ENCODE peak calls at places on chromosomes 6 and 20, in eight cellular contexts. D is PC-9, E is heart right ventricle, Z is kidney, R is Panc1, K is tibial nerve, H is HepG2, I is uterus. W is an unnamed sample. For H3K9me3, the result is how much of the 10 kb centered on the place peaks cover.

GRCh38 chr20:38931984-38932383 is 5.8 kb downstream of the FAM83D start:
- DNase-seq in D (no peak), E (no peak), Z (no peak), R (no peak), K (no peak), H (no peak), I (no peak), W (no peak)

GRCh38 chr20:17556842-17557674 is 12.8 kb upstream of the DSTN start:
- DNase-seq in D (peak), E (peak), Z (peak), R (no peak), K (peak), H (no peak), I (peak), W (peak)

GRCh38 chr6:129730477-129731165 is 20.6 kb upstream of the ARHGAP18 start:
- DNase-seq in D (no peak), E (no peak), Z (no peak), R (no peak), K (no peak), H (peak), I (no peak), W (peak)

GRCh38 chr6:98572579-98572978 is 261.8 kb upstream of the POU3F2 start:
- DNase-seq in D (no peak), E (no peak), Z (no peak), R (no peak), K (no peak), H (no peak), I (no peak), W (no peak)

GRCh38 chr6:165883851-165884640 is 221.0 kb upstream of the PDE10A start:
- DNase-seq in D (no peak), E (no peak), Z (peak), R (no peak), K (no peak), H (no peak), I (no peak), W (no peak)

GRCh38 chr20:3251806-3252205 is 12.8 kb upstream of the SLC4A11 start:
- DNase-seq in D (no peak), E (no peak), Z (peak), R (no peak), K (no peak), H (no peak), I (no peak), W (no peak)

GRCh38 chr6:6654599-6655575 is 66.4 kb downstream of the LY86 start:
- DNase-seq in D (no peak), E (peak), Z (no peak), R (no peak), K (no peak), H (no peak), I (no peak), W (no peak)

GRCh38 chr6:41375598-41376151 is 40.3 kb downstream of the NCR2 start:
- DNase-seq in D (no peak), E (no peak), Z (no peak), R (no peak), K (no peak), H (no peak), I (no peak), W (no peak)

GRCh38 chr6:122622404-122622938 is 12.3 kb downstream of the PKIB start:
- DNase-seq in D (no peak), E (no peak), Z (no peak), R (no peak), K (no peak), H (no peak), I (no peak), W (no peak)

GRCh38 chr6:23027281-23027680 is 457.9 kb downstream of the HDGFL1 start:
- DNase-seq in D (no peak), E (no peak), Z (no peak), R (no peak), K (no peak), H (no peak), I (no peak), W (no peak)

GRCh38 chr20:51494241-51495110 is 48.0 kb downstream of the NFATC2 start:
- DNase-seq in D (no peak), E (no peak), Z (no peak), R (no peak), K (no peak), H (no peak), I (no peak), W (no peak)

GRCh38 chr6:70686548-70687133 is 19.0 kb downstream of the SMAP1 start:
- DNase-seq in D (no peak), E (peak), Z (no peak), R (no peak), K (no peak), H (peak), I (no peak), W (peak)

GRCh38 chr6:127186889-127187288 is 68.4 kb downstream of the RSPO3 start:
- DNase-seq in D (peak), E (peak), Z (peak), R (peak), K (peak), H (peak), I (no peak), W (no peak)

GRCh38 chr6:155915651-155916050 is 460.0 kb upstream of the NOX3 start:
- DNase-seq in D (no peak), E (no peak), Z (no peak), R (no peak), K (no peak), H (no peak), I (no peak), W (no peak)

DNA sequence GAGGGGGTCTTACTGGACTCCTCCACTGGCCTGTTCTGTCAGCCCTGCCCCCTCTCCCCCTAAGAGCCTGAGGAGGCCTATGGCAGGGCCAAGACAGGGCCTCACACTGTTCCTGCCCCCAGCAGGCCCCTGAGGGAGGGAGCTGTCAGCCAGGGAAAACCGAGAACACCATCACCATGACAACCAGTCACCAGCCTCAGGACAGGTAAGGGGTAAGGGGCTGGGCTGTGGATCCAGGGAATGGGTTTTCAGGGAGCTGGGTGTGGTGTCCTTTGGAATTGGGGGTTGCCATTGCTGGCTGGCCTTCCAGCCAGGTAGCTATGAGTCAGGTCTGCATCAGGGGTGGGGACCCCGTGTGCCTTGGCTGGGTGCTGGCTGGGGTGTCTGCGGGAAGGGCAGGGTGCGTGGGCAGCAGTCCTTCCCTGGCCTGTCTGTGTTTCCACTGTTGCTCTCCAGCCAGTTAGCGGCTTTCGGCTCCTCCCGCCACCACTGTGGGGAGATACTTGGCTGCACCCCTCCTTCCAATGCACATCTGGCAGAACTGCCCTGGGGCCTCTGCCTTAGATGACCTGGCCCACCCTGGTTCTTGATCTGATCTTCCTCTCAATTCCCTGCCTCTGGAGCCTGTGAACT is 3.9 kb downstream of the SLC29A1 start:
- DNase-seq in D (no peak), E (no peak), Z (no peak), R (no peak), K (no peak), H (no peak), I (no peak), W (no peak)
- H3K4me3 ChIP-seq in D (no peak), E (peak), Z (no peak), R (no peak), K (no peak), H (no peak), I (no peak), W (no peak)

GRCh38 chr6:4078830-4079471 is at the start of gene FAM217A:
- DNase-seq in D (no peak), E (no peak), Z (no peak), R (no peak), K (no peak), H (no peak), I (no peak), W (no peak)
- H3K9me3 ChIP-seq in D (under half), E (under half), Z (under half), R (under half), K (under half), H (under half), I (under half), W (under half)

DNA sequence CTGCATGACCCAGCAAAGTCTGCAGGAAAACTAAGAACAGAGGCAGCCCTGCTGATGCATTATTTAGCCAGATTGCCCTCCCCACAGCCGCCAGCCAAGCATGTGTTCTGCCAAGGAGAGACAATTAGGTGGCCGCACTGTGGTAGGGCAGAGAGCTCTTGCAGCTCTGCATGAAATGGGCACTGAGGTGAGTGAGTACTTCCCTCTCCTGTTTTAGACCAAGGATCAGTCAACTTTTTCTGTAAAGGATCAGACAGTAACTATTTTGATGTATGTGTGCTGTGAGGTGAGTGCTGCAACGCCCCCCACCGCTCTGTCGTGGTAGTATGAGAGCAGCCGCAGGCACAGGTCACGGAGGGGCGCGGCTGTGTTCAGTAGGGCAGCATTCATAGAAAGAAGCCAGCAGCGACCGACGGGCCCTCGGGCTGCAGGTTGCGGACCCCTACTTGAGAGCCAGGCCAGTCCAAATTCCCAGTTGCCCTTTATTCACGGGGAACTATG is 23.8 kb upstream of the FAM50B start:
- DNase-seq in D (peak), E (peak), Z (no peak), R (no peak), K (no peak), H (peak), I (peak), W (peak)
- TF ChIP-seq CTCF in D (peak), E (peak), Z (peak), R (peak), K (peak), H (peak), I (peak), W (peak)

GRCh38 chr6:25138024-25138696 is 141.0 kb upstream of the CARMIL1 start:
- DNase-seq in D (peak), E (peak), Z (peak), R (peak), K (no peak), H (no peak), I (peak), W (peak)

GRCh38 chr6:25136879-25137278 is 142.3 kb upstream of the CARMIL1 start:
- DNase-seq in D (no peak), E (peak), Z (no peak), R (no peak), K (no peak), H (no peak), I (no peak), W (no peak)

GRCh38 chr6:25137497-25137896 is 141.7 kb upstream of the CARMIL1 start:
- DNase-seq in D (no peak), E (no peak), Z (no peak), R (no peak), K (no peak), H (no peak), I (no peak), W (no peak)

GRCh38 chr6:25142506-25142905 is 136.7 kb upstream of the CARMIL1 start:
- DNase-seq in D (no peak), E (no peak), Z (no peak), R (no peak), K (no peak), H (no peak), I (no peak), W (no peak)

DNA sequence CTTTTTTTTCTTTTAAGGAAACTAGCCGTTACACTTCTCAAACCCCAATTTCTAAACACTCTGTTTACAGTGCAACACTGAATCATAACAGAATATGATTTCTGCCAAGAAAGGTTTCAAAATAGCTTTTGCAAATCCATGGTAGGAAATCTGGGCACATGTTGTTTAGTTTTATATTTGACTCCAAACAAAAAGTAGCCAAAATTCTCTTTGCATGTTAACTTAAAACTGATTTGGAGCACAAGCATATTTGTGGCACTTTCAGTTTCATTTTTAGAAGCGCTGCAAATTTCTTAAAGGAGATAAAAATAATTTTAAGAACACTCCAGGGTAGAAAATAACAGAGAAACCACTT is 140.5 kb upstream of the CARMIL1 start:
- DNase-seq in D (no peak), E (no peak), Z (no peak), R (no peak), K (no peak), H (no peak), I (no peak), W (no peak)
- H3K4me3 ChIP-seq in D (peak), E (no peak), Z (peak), R (peak), K (peak), H (peak), I (peak), W (peak)

GRCh38 chr6:159995405-159995804 is 26.5 kb downstream of the IGF2R start:
- DNase-seq in D (no peak), E (no peak), Z (no peak), R (no peak), K (no peak), H (no peak), I (no peak), W (no peak)

GRCh38 chr6:159989471-159989870 is 20.6 kb downstream of the IGF2R start:
- DNase-seq in D (no peak), E (no peak), Z (no peak), R (no peak), K (no peak), H (no peak), I (no peak), W (no peak)

GRCh38 chr6:159989882-159990480 is 21.1 kb downstream of the IGF2R start:
- DNase-seq in D (no peak), E (no peak), Z (no peak), R (no peak), K (no peak), H (no peak), I (no peak), W (no peak)

GRCh38 chr6:159988983-159989454 is 20.1 kb downstream of the IGF2R start:
- DNase-seq in D (no peak), E (no peak), Z (no peak), R (no peak), K (no peak), H (no peak), I (no peak), W (no peak)

DNA sequence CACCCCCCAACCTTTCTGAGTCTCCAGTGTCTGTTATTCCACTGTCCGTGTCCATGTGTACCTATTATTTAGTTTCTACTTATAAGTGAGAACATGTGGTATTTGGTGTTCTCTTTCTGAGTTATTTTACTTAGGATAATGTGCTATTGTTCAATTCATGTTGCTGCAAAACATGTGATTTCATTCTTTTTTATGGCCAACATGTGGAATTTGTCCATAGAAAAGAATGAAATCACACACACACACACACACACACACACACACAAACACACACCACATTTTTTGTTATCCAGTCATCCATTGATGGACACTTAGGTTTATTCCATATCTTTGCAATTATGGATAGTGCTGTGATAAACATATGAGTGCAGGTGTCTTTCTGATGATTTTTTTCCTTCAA is 23.5 kb downstream of the IGF2R start:
- DNase-seq in D (no peak), E (no peak), Z (no peak), R (no peak), K (no peak), H (no peak), I (no peak), W (no peak)
- H3K9me3 ChIP-seq in D (under half), E (under half), Z (under half), R (under half), K (under half), H (under half), I (under half), W (under half)

GRCh38 chr6:159691133-159691962 is 1.7 kb downstream of the SOD2 start:
- DNase-seq in D (no peak), E (peak), Z (no peak), R (peak), K (no peak), H (peak), I (no peak), W (peak)
- TF ChIP-seq CTCF in D (peak), E (peak), Z (peak), R (peak), K (peak), H (peak), I (peak), W (peak)

GRCh38 chr20:237479-237878 is 10.4 kb downstream of the DEFB129 start:
- DNase-seq in D (no peak), E (no peak), Z (no peak), R (no peak), K (no peak), H (no peak), I (no peak), W (no peak)
- H3K4me3 ChIP-seq in D (no peak), E (no peak), Z (no peak), R (no peak), K (no peak), H (no peak), I (no peak), W (no peak)

DNA sequence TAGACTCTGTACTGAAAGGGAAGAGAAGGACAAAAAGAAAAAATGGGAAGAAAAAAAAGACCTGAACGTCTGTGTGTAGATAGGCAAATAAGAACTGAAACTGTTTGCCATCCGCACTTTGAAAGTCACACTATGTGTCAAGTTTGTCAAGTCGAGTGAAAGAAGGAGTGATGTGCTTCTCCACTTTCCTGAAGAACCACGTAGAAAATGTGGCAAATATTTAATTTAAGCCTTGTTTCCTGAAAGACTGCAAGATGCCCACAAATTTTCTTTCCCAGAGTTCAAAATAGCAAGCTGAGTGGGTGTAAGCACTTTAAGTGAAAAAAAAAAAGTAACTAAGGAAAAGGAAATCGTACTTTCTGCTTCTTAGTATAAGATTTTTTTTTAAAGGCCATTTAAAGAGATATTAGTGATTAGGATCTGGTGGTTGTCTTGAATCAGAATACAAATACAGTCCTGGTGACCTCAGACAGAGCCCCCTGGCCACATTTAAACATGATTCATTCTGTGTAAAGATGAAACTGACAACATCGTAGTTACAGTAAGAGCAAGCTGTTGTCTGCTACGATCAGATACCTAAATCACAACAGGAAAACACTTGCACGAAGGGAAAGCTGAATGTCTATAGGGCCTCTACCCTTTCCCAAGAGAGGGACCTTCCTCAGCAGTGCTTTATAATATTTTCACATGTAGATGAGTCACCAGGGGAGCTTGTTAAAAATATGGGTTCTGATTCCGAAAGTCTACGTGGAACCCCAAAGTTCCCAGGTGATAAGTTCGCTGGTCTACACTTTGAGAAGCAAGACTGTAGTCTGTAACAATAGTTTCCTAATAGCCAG is 102.3 kb downstream of the HIVEP2 start:
- DNase-seq in D (peak), E (no peak), Z (no peak), R (peak), K (no peak), H (peak), I (no peak), W (no peak)
- H3K9me3 ChIP-seq in D (under half), E (under half), Z (under half), R (under half), K (under half), H (under half), I (under half), W (under half)

DNA sequence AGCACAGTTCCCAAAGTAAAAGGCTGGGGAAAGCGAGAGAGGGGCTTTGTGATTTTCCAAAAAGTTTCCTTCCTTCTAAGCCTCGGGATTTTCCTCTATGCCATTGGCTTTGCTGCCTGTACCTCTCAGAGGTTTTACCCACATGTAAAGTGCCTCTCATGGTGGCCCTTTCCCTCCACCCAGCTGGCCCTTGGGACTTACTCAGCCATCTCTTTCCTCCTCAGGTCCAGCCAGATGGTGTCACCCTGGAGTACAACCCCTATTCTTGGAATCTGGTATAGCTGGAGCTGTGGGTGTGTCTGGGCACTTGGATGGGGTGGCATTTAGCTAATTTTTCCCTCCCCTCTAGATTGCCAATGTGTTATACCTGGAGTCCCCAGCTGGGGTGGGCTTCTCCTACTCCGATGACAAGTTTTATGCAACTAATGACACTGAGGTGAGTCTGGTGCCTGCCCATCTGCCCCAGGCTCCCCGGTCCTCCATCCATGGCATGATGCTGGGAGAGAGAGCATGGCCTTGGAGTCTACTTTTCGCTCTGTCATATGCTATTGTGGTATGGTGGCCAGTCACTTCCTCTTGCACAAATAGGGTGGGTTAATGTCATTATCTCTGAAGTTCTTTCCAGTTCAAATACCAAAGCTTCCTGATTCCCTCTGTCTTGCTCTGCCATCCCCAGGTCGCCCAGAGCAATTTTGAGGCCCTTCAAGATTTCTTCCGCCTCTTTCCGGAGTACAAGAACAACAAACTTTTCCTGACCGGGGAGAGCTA is 1.1 kb downstream of the CTSA start:
- DNase-seq in D (peak), E (no peak), Z (peak), R (no peak), K (no peak), H (peak), I (no peak), W (no peak)
- TF ChIP-seq CTCF in D (peak), E (no peak), Z (no peak), R (no peak), K (no peak), H (peak), I (no peak), W (no peak)